ENCODE peak calls at places on chromosomes 1 and 21, in eight cellular contexts. One of them, this sample, is unnamed. For H3K4me1, the result is how much of the 10 kb centered on the place peaks cover.

GRCh38 chr1:10938741-10939417 is 73.6 kb upstream of the TARDBP start:
- DNase-seq in psoas muscle: no peak
- DNase-seq in A549: no peak
- DNase-seq in tibial artery: no peak
- DNase-seq in small intestine: no peak
- DNase-seq in PC-3: no peak
- DNase-seq in SK-N-SH: no peak
- DNase-seq in Panc1: no peak
- DNase-seq in this sample: no peak

GRCh38 chr1:86436041-86436440 is 12.1 kb downstream of the CLCA2 start:
- DNase-seq in psoas muscle: no peak
- DNase-seq in A549: no peak
- DNase-seq in tibial artery: no peak
- DNase-seq in small intestine: no peak
- DNase-seq in PC-3: no peak
- DNase-seq in SK-N-SH: no peak
- DNase-seq in Panc1: no peak
- DNase-seq in this sample: no peak

GRCh38 chr1:59705849-59706599 is 108.7 kb upstream of the HOOK1 start:
- DNase-seq in psoas muscle: peak
- DNase-seq in A549: no peak
- DNase-seq in tibial artery: peak
- DNase-seq in small intestine: no peak
- DNase-seq in PC-3: no peak
- DNase-seq in SK-N-SH: no peak
- DNase-seq in Panc1: no peak
- DNase-seq in this sample: no peak

GRCh38 chr1:115869064-115869463 is 28.1 kb upstream of the NHLH2 start:
- DNase-seq in psoas muscle: no peak
- DNase-seq in A549: no peak
- DNase-seq in tibial artery: no peak
- DNase-seq in small intestine: no peak
- DNase-seq in PC-3: no peak
- DNase-seq in SK-N-SH: no peak
- DNase-seq in Panc1: no peak
- DNase-seq in this sample: no peak

GRCh38 chr1:176540428-176540827 is 77.5 kb downstream of the PAPPA2 start:
- DNase-seq in psoas muscle: no peak
- DNase-seq in A549: no peak
- DNase-seq in tibial artery: no peak
- DNase-seq in small intestine: no peak
- DNase-seq in PC-3: no peak
- DNase-seq in SK-N-SH: no peak
- DNase-seq in Panc1: no peak
- DNase-seq in this sample: no peak

GRCh38 chr1:110800079-110800478 is 72.9 kb upstream of the CD53 start:
- DNase-seq in psoas muscle: no peak
- DNase-seq in A549: no peak
- DNase-seq in tibial artery: no peak
- DNase-seq in small intestine: no peak
- DNase-seq in PC-3: no peak
- DNase-seq in SK-N-SH: no peak
- DNase-seq in Panc1: no peak
- DNase-seq in this sample: no peak

GRCh38 chr1:214464303-214465287 is 86.8 kb downstream of the PTPN14 start:
- DNase-seq in psoas muscle: no peak
- DNase-seq in A549: no peak
- DNase-seq in tibial artery: no peak
- DNase-seq in small intestine: no peak
- DNase-seq in PC-3: no peak
- DNase-seq in SK-N-SH: no peak
- DNase-seq in Panc1: no peak
- DNase-seq in this sample: no peak

GRCh38 chr1:9730096-9730901 is 78.8 kb downstream of the PIK3CD start:
- DNase-seq in psoas muscle: no peak
- DNase-seq in A549: no peak
- DNase-seq in tibial artery: peak
- DNase-seq in small intestine: no peak
- DNase-seq in PC-3: no peak
- DNase-seq in SK-N-SH: no peak
- DNase-seq in Panc1: no peak
- DNase-seq in this sample: no peak

GRCh38 chr1:39080269-39080826 is 54.2 kb downstream of the NDUFS5 start:
- DNase-seq in psoas muscle: no peak
- DNase-seq in A549: no peak
- DNase-seq in tibial artery: no peak
- DNase-seq in small intestine: no peak
- DNase-seq in PC-3: no peak
- DNase-seq in SK-N-SH: no peak
- DNase-seq in Panc1: no peak
- DNase-seq in this sample: no peak

GRCh38 chr1:40985875-40986274 is 6.4 kb downstream of the CTPS1 start:
- DNase-seq in psoas muscle: no peak
- DNase-seq in A549: no peak
- DNase-seq in tibial artery: no peak
- DNase-seq in small intestine: no peak
- DNase-seq in PC-3: no peak
- DNase-seq in SK-N-SH: no peak
- DNase-seq in Panc1: no peak
- DNase-seq in this sample: no peak

GRCh38 chr1:214351551-214352277 is 70.8 kb downstream of the SMYD2 start:
- DNase-seq in psoas muscle: no peak
- DNase-seq in A549: no peak
- DNase-seq in tibial artery: no peak
- DNase-seq in small intestine: no peak
- DNase-seq in PC-3: no peak
- DNase-seq in SK-N-SH: no peak
- DNase-seq in Panc1: no peak
- DNase-seq in this sample: no peak

GRCh38 chr1:101129975-101130374 is 104.4 kb upstream of the DPH5 start:
- DNase-seq in psoas muscle: no peak
- DNase-seq in A549: no peak
- DNase-seq in tibial artery: no peak
- DNase-seq in small intestine: no peak
- DNase-seq in PC-3: no peak
- DNase-seq in SK-N-SH: no peak
- DNase-seq in Panc1: no peak
- DNase-seq in this sample: no peak

GRCh38 chr1:172993640-172994039 is 57.1 kb downstream of the TNFSF18 start:
- DNase-seq in psoas muscle: no peak
- DNase-seq in A549: no peak
- DNase-seq in tibial artery: no peak
- DNase-seq in small intestine: no peak
- DNase-seq in PC-3: no peak
- DNase-seq in SK-N-SH: no peak
- DNase-seq in Panc1: no peak
- DNase-seq in this sample: no peak

GRCh38 chr1:9629445-9630201 is 21.9 kb upstream of the PIK3CD start:
- DNase-seq in psoas muscle: peak
- DNase-seq in A549: no peak
- DNase-seq in tibial artery: peak
- DNase-seq in small intestine: peak
- DNase-seq in PC-3: no peak
- DNase-seq in SK-N-SH: no peak
- DNase-seq in Panc1: no peak
- DNase-seq in this sample: no peak

GRCh38 chr1:51506537-51506936 is 12.5 kb downstream of the EPS15 start:
- DNase-seq in psoas muscle: no peak
- DNase-seq in A549: no peak
- DNase-seq in tibial artery: no peak
- DNase-seq in small intestine: no peak
- DNase-seq in PC-3: no peak
- DNase-seq in SK-N-SH: no peak
- DNase-seq in Panc1: no peak
- DNase-seq in this sample: no peak

GRCh38 chr1:218394989-218395388 is 49.9 kb downstream of the TGFB2 start:
- DNase-seq in psoas muscle: no peak
- DNase-seq in A549: no peak
- DNase-seq in tibial artery: no peak
- DNase-seq in small intestine: no peak
- DNase-seq in PC-3: no peak
- DNase-seq in SK-N-SH: no peak
- DNase-seq in Panc1: no peak
- DNase-seq in this sample: no peak

GRCh38 chr1:8412183-8412831 is 94.4 kb downstream of the SLC45A1 start:
- DNase-seq in psoas muscle: no peak
- DNase-seq in A549: peak
- DNase-seq in tibial artery: peak
- DNase-seq in small intestine: peak
- DNase-seq in PC-3: peak
- DNase-seq in SK-N-SH: no peak
- DNase-seq in Panc1: peak
- DNase-seq in this sample: no peak

GRCh38 chr1:52403566-52404115 is 582 bp downstream of the ORC1 start:
- DNase-seq in psoas muscle: no peak
- DNase-seq in A549: peak
- DNase-seq in tibial artery: no peak
- DNase-seq in small intestine: peak
- DNase-seq in PC-3: peak
- DNase-seq in SK-N-SH: peak
- DNase-seq in Panc1: peak
- DNase-seq in this sample: no peak

GRCh38 chr1:96508226-96508625 is 213.4 kb upstream of the PTBP2 start:
- DNase-seq in psoas muscle: no peak
- DNase-seq in A549: no peak
- DNase-seq in tibial artery: no peak
- DNase-seq in small intestine: no peak
- DNase-seq in PC-3: no peak
- DNase-seq in SK-N-SH: no peak
- DNase-seq in Panc1: no peak
- DNase-seq in this sample: no peak

GRCh38 chr1:93576346-93576745 is 105.3 kb downstream of the BCAR3 start:
- DNase-seq in psoas muscle: no peak
- DNase-seq in A549: no peak
- DNase-seq in tibial artery: no peak
- DNase-seq in small intestine: no peak
- DNase-seq in PC-3: no peak
- DNase-seq in SK-N-SH: peak
- DNase-seq in Panc1: no peak
- DNase-seq in this sample: no peak

GRCh38 chr1:199283814-199284213 is 645.0 kb downstream of the PTPRC start:
- DNase-seq in psoas muscle: no peak
- DNase-seq in A549: no peak
- DNase-seq in tibial artery: no peak
- DNase-seq in small intestine: no peak
- DNase-seq in PC-3: no peak
- DNase-seq in SK-N-SH: no peak
- DNase-seq in Panc1: no peak
- DNase-seq in this sample: no peak
- H3K4me3 ChIP-seq in psoas muscle: no peak
- H3K4me3 ChIP-seq in A549: no peak
- H3K4me3 ChIP-seq in tibial artery: no peak
- H3K4me3 ChIP-seq in small intestine: no peak
- H3K4me3 ChIP-seq in PC-3: no peak
- H3K4me3 ChIP-seq in SK-N-SH: no peak
- H3K4me3 ChIP-seq in Panc1: no peak
- H3K4me3 ChIP-seq in this sample: no peak

GRCh38 chr1:7388141-7388487 is 383.0 kb upstream of the VAMP3 start:
- DNase-seq in psoas muscle: no peak
- DNase-seq in A549: no peak
- DNase-seq in tibial artery: no peak
- DNase-seq in small intestine: no peak
- DNase-seq in PC-3: no peak
- DNase-seq in SK-N-SH: peak
- DNase-seq in Panc1: no peak
- DNase-seq in this sample: peak
- H3K27ac ChIP-seq in psoas muscle: no peak
- H3K27ac ChIP-seq in A549: no peak
- H3K27ac ChIP-seq in tibial artery: no peak
- H3K27ac ChIP-seq in small intestine: no peak
- H3K27ac ChIP-seq in PC-3: no peak
- H3K27ac ChIP-seq in SK-N-SH: peak
- H3K27ac ChIP-seq in Panc1: no peak
- H3K27ac ChIP-seq in this sample: no peak

DNA sequence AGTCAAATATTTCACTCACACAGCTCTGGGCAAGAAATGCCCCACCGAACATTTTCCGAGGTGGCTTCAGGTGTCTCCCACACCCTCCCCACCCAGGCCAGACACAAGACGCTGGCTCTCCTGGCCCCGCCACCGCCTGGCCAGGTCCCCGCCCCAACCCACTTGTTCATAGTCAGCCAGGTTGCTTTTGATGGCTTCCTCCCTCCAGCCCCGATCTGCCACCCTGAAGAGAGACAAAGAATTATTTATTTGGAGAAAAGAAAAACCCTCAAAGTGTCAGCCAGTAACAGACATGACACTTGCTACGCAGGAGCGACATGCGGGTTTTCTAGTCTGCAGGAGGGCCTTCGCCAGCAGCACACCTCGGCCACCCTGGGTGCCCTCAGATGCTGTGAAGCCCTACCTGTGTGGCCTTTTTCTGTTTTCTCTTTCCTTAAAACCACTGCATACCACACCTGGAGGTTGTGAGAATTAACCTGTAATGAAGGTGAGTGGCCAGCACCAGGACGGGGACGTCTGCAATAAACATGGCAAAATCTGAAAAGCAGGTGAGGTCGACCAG is 27.2 kb downstream of the SSBP3 start:
- DNase-seq in psoas muscle: no peak
- DNase-seq in A549: no peak
- DNase-seq in tibial artery: no peak
- DNase-seq in small intestine: no peak
- DNase-seq in PC-3: no peak
- DNase-seq in SK-N-SH: no peak
- DNase-seq in Panc1: no peak
- DNase-seq in this sample: no peak
- H3K4me1 ChIP-seq in psoas muscle: half or more
- H3K4me1 ChIP-seq in A549: under half
- H3K4me1 ChIP-seq in tibial artery: under half
- H3K4me1 ChIP-seq in small intestine: under half
- H3K4me1 ChIP-seq in PC-3: under half
- H3K4me1 ChIP-seq in SK-N-SH: under half
- H3K4me1 ChIP-seq in Panc1: under half
- H3K4me1 ChIP-seq in this sample: under half

DNA sequence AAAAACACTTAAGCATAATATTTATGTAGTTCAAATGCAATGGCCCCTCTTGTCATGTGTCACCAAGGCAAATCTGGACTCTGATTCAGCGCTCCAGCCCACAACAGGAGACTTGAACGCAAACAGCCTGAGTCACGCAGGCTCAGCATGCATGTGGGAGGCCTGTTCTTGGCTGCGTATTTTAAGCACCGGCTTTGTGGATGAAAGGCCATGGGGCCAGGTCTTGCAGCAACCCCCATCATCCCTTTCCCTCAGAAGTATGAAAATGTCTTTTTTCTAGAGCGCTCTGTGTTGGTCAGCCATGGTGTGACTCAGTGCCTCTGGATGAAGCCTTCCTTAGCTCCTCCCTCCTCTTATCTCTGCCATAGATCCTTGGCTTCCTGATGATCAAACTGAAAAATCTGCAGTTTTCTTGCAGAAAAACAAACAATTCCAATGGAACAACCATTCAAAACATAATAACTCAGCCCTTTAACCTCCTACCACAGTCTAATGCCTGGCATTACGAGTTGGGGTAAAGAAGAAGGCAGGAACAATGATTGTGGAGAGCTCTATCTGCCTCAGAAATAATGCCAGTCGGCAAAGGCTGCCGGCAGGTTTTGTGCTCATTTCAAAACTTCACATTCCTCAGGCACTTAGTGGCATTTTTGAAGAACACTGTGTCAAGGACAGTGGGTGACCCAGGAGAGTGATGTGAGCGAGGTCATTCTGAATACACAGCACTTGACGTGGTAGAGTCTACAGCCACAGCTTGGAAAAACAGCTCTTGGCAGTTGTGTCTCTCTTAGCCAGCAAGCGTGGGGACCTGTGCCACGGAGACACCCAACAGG is 167.5 kb downstream of the CLIC6 start:
- DNase-seq in psoas muscle: peak
- DNase-seq in A549: peak
- DNase-seq in tibial artery: peak
- DNase-seq in small intestine: no peak
- DNase-seq in PC-3: peak
- DNase-seq in SK-N-SH: no peak
- DNase-seq in Panc1: peak
- DNase-seq in this sample: no peak
- H3K4me3 ChIP-seq in psoas muscle: no peak
- H3K4me3 ChIP-seq in A549: peak
- H3K4me3 ChIP-seq in tibial artery: no peak
- H3K4me3 ChIP-seq in small intestine: no peak
- H3K4me3 ChIP-seq in PC-3: peak
- H3K4me3 ChIP-seq in SK-N-SH: no peak
- H3K4me3 ChIP-seq in Panc1: no peak
- H3K4me3 ChIP-seq in this sample: no peak